ENCODE peak calls at places on chromosomes 4 and X, in five cellular contexts. H is tibial artery; M is AG09309; P is mesenchymal stem cell; K is stimulated activated CD4-positive, alpha-beta T cell treated with anti-CD3 and anti-CD28 coated beads, Interleukin-4, amount 100 ng/mL, for 24 hours. R is an unnamed sample.

GRCh38 chrX:40103565-40104323 is 6.0 kb upstream of the BCOR start:
- DNase-seq in H (no peak), K (no peak), M (no peak), P (peak), R (no peak)

GRCh38 chr4:184453402-184454160 is 20.8 kb downstream of the IRF2 start:
- DNase-seq in M (no peak), P (peak), K (peak), H (no peak), R (peak)

GRCh38 chr4:105622269-105622668 is 69.8 kb downstream of the ARHGEF38 start:
- DNase-seq in P (peak), H (no peak), M (no peak), K (no peak), R (peak)

GRCh38 chr4:8886625-8887406 is 15.2 kb upstream of the HMX1 start:
- DNase-seq in P (no peak), K (no peak), H (no peak), M (no peak), R (no peak)

GRCh38 chrX:145817299-145817665 is 347 bp upstream of the SLITRK2 start:
- DNase-seq in P (no peak), H (no peak), M (no peak), K (no peak), R (no peak)

GRCh38 chr4:165209796-165210195 is 2.4 kb downstream of the KLHL2 start:
- DNase-seq in K (no peak), P (no peak), M (no peak), H (no peak), R (no peak)

GRCh38 chr4:56134272-56134671 is 185.5 kb downstream of the CEP135 start:
- DNase-seq in P (peak), H (no peak), K (no peak), M (no peak), R (peak)

GRCh38 chrX:74602142-74602541 is 12.3 kb downstream of the RLIM start:
- DNase-seq in P (no peak), M (no peak), K (no peak), H (no peak), R (no peak)

GRCh38 chrX:13808865-13809264 is 8.0 kb downstream of the GPM6B start:
- DNase-seq in P (no peak), K (no peak), M (no peak), H (no peak), R (no peak)

GRCh38 chr4:139919513-139919912 is 234.5 kb downstream of the MAML3 start:
- DNase-seq in M (no peak), K (no peak), P (peak), H (no peak), R (peak)

GRCh38 chr4:20916106-20916505 is 215.8 kb downstream of the PACRGL start:
- DNase-seq in P (no peak), K (peak), H (no peak), M (no peak), R (peak)

GRCh38 chrX:97787849-97788248 is 904.1 kb downstream of the RPA4 start:
- DNase-seq in K (no peak), H (no peak), P (no peak), M (no peak), R (no peak)

GRCh38 chr4:53477038-53477565 is 99.7 kb downstream of the FIP1L1 start:
- DNase-seq in H (no peak), K (no peak), P (peak), M (no peak), R (peak)

GRCh38 chrX:22559506-22559905 is 286.8 kb downstream of the CBLL2 start:
- DNase-seq in K (no peak), H (no peak), M (no peak), P (no peak), R (no peak)

R was measured in amniotic epithelial cell.